ENCODE peak calls at places on chromosomes 6 and 20, in four cellular contexts. A is nephron progenitor cell, R is heart right ventricle, Y is colonic mucosa. P is an unnamed sample.

GRCh38 chr20:64238851-64239387 is 16.6 kb upstream of the PCMTD2 start:
- DNase-seq in Y (no peak), R (no peak), A (no peak), P (no peak)

GRCh38 chr6:111237757-111238260 is 150.5 kb downstream of the SLC16A10 start:
- DNase-seq in Y (no peak), R (no peak), A (no peak), P (no peak)

GRCh38 chr6:107670792-107671199 is 153.3 kb downstream of the SCML4 start:
- DNase-seq in R (peak; percentile 42), Y (peak; percentile 42), A (peak; percentile 57), P (no peak)

GRCh38 chr6:6730831-6731230 is 142.3 kb downstream of the LY86 start:
- DNase-seq in Y (no peak), A (no peak), R (no peak), P (no peak)

GRCh38 chr20:36162272-36162966 is 7.9 kb downstream of the EPB41L1 start:
- DNase-seq in A (no peak), Y (no peak), R (no peak), P (no peak)

GRCh38 chr6:130859161-130859867 is 32.1 kb downstream of the SMLR1 start:
- DNase-seq in A (no peak), Y (no peak), R (no peak), P (no peak)

GRCh38 chr6:112232845-112233256 is 21.5 kb downstream of the LAMA4 start:
- DNase-seq in Y (no peak), R (no peak), A (no peak), P (no peak)

GRCh38 chr6:145116591-145117178 is 618.6 kb downstream of the EPM2A start:
- DNase-seq in Y (no peak), R (no peak), A (no peak), P (no peak)

GRCh38 chr6:147180926-147181325 is 23.3 kb upstream of the STXBP5 start:
- DNase-seq in A (no peak), Y (no peak), R (no peak), P (no peak)

GRCh38 chr20:9290331-9290730 is 221.4 kb downstream of the PLCB4 start:
- DNase-seq in Y (no peak), A (no peak), R (no peak), P (no peak)

GRCh38 chr6:122677436-122677835 is 67.2 kb downstream of the PKIB start:
- DNase-seq in A (no peak), R (no peak), Y (no peak), P (no peak)

GRCh38 chr20:32678948-32679347 is 5.2 kb upstream of the C20orf203 start:
- DNase-seq in A (no peak), R (peak; percentile 35), Y (no peak), P (no peak)

GRCh38 chr20:32681175-32682084 is 7.7 kb upstream of the C20orf203 start:
- DNase-seq in Y (no peak), A (peak; percentile 29), R (no peak), P (no peak)

GRCh38 chr20:32685541-32686529 is 12.1 kb upstream of the C20orf203 start:
- DNase-seq in Y (no peak), A (no peak), R (peak; percentile 40), P (no peak)

GRCh38 chr20:32682508-32682987 is 8.8 kb upstream of the C20orf203 start:
- DNase-seq in Y (no peak), A (no peak), R (no peak), P (no peak)

DNA sequence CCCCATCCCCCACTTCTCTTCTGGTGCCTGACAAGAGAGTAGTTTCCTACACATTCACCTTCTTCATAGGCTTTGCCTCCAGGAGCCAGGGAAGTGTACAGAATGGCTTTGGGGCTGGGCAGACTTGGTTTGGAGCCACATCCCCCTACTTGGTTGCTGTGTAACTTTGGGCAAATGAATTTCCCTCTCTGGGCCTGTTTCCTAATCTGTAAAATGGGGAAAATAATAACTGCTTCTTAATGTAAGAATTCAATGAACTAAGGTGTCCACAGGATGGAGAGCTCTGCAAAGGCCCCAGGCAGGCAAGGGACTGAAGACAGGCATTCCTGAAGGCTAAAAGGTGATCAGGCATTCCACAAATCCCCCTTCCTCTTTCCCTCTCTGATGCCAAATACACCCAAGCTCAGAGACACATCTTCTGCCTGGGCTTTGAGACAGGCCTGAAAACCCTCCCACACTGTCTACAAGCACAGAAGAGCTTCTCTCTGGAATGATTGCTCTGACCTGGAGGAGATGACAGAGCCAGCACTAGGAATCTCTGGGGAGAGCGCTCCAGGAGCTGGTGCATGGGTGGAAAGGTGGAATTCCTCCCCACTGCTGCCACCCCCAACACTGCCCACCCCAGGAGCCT is 6.9 kb upstream of the C20orf203 start:
- DNase-seq in Y (no peak), A (no peak), R (no peak), P (no peak)
- TF ChIP-seq CTCF in Y (no peak), A (no peak), R (no peak), P (no peak)

DNA sequence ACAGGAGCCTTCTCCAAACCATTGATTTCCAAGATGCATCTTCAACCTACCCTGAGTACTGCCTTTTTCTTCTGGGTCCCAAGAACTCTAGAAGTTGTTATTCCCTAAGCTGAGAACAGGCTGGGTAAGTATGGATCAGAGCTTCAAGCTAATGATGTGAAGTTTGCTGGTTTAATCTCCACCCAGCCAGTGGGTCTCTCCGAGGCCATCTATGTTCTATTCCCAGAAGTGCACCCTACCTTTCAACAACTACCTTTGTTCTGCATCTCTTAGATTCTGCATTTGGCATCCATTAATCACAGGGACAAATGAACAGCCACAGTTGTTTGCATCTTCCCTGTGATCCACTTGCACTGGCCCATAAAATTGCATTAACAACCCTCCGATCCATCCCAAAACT is 246.2 kb downstream of the HIVEP2 start:
- DNase-seq in A (no peak), R (no peak), Y (no peak), P (no peak)
- TF ChIP-seq CTCF in A (no peak), R (no peak), Y (no peak), P (peak; percentile 10)

GRCh38 chr20:47521059-47521808 is 19.5 kb downstream of the NCOA3 start:
- DNase-seq in R (no peak), Y (no peak), A (peak; percentile 15), P (no peak)
- TF ChIP-seq CTCF in R (peak; percentile 11), Y (no peak), A (no peak), P (peak; percentile 33)

DNA sequence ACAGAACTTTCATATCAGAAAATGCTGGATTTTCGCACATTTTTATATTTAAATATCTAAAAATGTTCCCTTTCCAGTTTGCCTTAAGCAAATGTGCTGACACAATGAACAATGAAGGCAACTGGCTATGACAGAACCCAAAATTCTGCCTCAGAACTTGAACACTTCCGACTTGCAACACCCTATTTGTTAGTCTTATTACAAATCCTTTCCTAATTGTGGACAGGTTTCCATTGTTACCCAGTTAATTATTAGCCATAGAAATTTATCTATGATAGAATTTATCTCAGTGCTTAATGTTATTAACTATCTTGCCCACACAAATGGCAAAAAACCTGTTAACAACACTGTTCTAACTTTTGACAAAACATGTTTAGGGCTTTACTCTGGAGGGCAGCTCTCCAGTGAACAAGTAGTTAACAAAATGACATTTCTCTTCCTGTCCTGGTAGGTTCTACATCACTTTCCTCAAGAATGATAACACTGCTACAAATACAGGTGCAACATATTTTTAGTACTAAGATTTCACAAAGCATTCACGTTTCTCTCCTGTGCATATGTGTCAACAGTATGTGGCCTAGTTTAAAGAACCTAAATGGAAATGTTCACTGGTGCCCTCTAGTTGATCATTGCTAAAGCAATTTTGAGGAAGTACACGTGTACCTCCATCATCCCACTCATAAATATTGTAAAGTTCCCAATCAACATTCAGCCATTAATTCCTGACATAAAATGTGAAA is 58.4 kb downstream of the HIVEP2 start:
- DNase-seq in R (no peak), A (no peak), Y (no peak), P (no peak)
- TF ChIP-seq CTCF in R (peak; percentile 19), A (no peak), Y (peak; percentile 18), P (peak; percentile 54)

DNA sequence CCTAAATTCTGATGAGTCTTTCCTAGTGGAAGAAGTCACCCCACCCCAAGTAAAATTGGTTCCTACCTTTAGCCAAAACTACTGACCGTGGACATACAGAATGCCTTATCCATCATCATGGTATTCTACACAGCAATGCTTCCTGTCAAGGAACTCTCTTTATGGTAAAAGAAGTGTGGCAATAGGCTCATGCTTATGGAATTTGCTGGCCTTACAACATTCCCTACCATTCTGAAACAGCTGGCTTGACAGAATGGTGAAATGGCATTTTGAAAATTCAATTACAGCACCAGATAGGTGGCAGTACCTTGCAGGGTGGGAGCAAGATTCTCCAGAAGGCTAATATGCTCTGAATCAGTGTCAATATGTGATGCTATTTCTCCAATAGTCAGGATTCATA is 41.8 kb upstream of the BACH2 start:
- DNase-seq in A (no peak), Y (no peak), R (no peak), P (no peak)
- TF ChIP-seq CTCF in A (no peak), Y (no peak), R (no peak), P (no peak)

GRCh38 chr6:75065524-75065923 is 140.3 kb downstream of the COL12A1 start:
- DNase-seq in Y (no peak), R (no peak), A (peak; percentile 15), P (no peak)
- TF ChIP-seq CTCF in Y (no peak), R (no peak), A (no peak), P (peak; percentile 40)

DNA sequence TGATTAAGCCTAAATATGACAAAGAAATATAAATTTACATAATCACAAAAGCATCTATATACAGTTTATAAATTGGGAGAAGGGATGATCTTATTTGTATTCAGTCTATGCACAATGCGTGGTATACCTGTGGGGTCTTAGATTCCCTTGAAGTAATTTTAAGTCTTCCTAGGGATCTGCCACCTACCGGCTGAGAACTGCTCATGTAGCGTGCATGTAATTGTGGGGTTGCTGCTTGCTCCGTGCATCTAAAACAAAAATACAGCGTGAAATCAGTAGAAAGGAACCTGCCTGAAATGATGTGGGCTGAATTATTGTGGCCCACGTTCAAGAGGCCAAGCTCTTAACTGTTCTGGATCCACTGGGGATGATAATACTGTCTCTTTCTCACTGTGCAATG is 187.3 kb downstream of the MBOAT1 start:
- DNase-seq in A (no peak), Y (no peak), R (no peak), P (no peak)
- TF ChIP-seq CTCF in A (no peak), Y (no peak), R (no peak), P (no peak)

DNA sequence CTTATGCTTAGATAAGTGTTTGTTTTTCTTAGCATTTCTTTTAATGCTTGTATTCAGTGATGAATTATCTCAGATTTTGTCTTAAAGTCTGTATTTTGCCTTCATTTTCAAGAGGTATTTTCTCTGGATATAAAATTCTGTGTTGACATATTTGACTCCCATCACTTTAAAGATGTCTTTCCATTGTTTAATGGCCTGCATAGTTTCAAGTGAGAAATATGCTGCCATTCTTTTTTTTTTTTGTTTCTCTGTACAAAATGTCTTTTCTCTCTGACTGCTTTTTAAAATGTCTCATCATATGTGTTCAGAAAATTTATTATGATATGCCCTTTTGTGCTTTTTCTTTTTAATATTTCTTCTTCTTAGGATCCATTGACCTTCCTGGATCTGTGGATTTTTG is 578.0 kb upstream of the NOX3 start:
- DNase-seq in Y (no peak), R (no peak), A (no peak), P (no peak)
- TF ChIP-seq CTCF in Y (no peak), R (no peak), A (no peak), P (no peak)

P was measured in osteocyte.